ENCODE peak calls at places on chromosomes 1 and 21, in five cellular contexts. V, S, Z, Q and N are unnamed samples.

GRCh38 chr1:235820059-235820458 is 46.6 kb downstream of the LYST start:
- DNase-seq in V (no peak), S (no peak), Z (no peak), Q (no peak), N (no peak)

GRCh38 chr1:109636201-109636952 is 16.7 kb downstream of the AMPD2 start:
- DNase-seq in V (no peak), S (no peak), Z (peak; percentile 67), Q (no peak), N (peak; percentile 30)

GRCh38 chr1:162690672-162691434 is 58.6 kb downstream of the DDR2 start:
- DNase-seq in V (no peak), S (no peak), Z (peak; percentile 81), Q (no peak), N (peak; percentile 94)

GRCh38 chr1:147177611-147178370 is 5.5 kb upstream of the PRKAB2 start:
- DNase-seq in V (no peak), S (no peak), Z (peak; percentile 67), Q (no peak), N (no peak)

GRCh38 chr1:25118554-25118953 is 113.7 kb downstream of the SYF2 start:
- DNase-seq in V (no peak), S (no peak), Z (no peak), Q (no peak), N (no peak)

GRCh38 chr1:85582687-85583354 is 2.3 kb downstream of the CCN1 start:
- DNase-seq in V (no peak), S (no peak), Z (peak; percentile 71), Q (no peak), N (peak; percentile 71)

GRCh38 chr21:45420623-45421041 is 15.7 kb downstream of the COL18A1 start:
- DNase-seq in V (no peak), S (no peak), Z (no peak), Q (peak; percentile 55), N (no peak)

GRCh38 chr1:168689726-168690602 is 39.0 kb downstream of the DPT start:
- DNase-seq in V (no peak), S (no peak), Z (no peak), Q (no peak), N (peak; percentile 56)

GRCh38 chr1:27119270-27119618 is 35.7 kb downstream of the SLC9A1 start:
- DNase-seq in V (no peak), S (no peak), Z (no peak), Q (no peak), N (no peak)